ENCODE peak calls at places on chromosomes 3 and 15, in six cellular contexts. N, L, D, C, B and I are unnamed samples.

GRCh38 chr3:134704556-134704955 is 53.7 kb upstream of the KY start:
- DNase-seq in N (no peak), C (no peak), D (no peak), B (no peak), L (no peak), I (no peak)

GRCh38 chr3:5275529-5275928 is 88.0 kb downstream of the EDEM1 start:
- DNase-seq in D (no peak), L (no peak), B (no peak), N (no peak), C (peak; percentile 71), I (no peak)

GRCh38 chr3:16461463-16462245 is 51.8 kb downstream of the RFTN1 start:
- DNase-seq in D (no peak), L (no peak), N (no peak), B (no peak), C (no peak), I (no peak)

GRCh38 chr3:11509175-11510000 is 134.3 kb downstream of the VGLL4 start:
- DNase-seq in C (no peak), N (peak; percentile 55), D (no peak), L (no peak), B (peak; percentile 48), I (no peak)

GRCh38 chr3:85890043-85890555 is 931.3 kb downstream of the CADM2 start:
- DNase-seq in C (no peak), L (no peak), B (no peak), N (no peak), D (no peak), I (no peak)

GRCh38 chr3:9330166-9330703 is 32.6 kb upstream of the THUMPD3 start:
- DNase-seq in L (no peak), D (no peak), B (no peak), C (no peak), N (no peak), I (no peak)

GRCh38 chr3:141074529-141074928 is 23.4 kb downstream of the SPSB4 start:
- DNase-seq in N (no peak), B (no peak), C (no peak), D (no peak), L (no peak), I (no peak)

GRCh38 chr3:164806188-164806587 is 272.1 kb downstream of the SI start:
- DNase-seq in D (no peak), L (peak; percentile 1), C (no peak), B (no peak), N (no peak), I (no peak)

GRCh38 chr3:46628980-46629379 is 16.7 kb downstream of the FAM240A start:
- DNase-seq in N (no peak), D (no peak), B (no peak), L (peak; percentile 34), C (no peak), I (no peak)

DNA sequence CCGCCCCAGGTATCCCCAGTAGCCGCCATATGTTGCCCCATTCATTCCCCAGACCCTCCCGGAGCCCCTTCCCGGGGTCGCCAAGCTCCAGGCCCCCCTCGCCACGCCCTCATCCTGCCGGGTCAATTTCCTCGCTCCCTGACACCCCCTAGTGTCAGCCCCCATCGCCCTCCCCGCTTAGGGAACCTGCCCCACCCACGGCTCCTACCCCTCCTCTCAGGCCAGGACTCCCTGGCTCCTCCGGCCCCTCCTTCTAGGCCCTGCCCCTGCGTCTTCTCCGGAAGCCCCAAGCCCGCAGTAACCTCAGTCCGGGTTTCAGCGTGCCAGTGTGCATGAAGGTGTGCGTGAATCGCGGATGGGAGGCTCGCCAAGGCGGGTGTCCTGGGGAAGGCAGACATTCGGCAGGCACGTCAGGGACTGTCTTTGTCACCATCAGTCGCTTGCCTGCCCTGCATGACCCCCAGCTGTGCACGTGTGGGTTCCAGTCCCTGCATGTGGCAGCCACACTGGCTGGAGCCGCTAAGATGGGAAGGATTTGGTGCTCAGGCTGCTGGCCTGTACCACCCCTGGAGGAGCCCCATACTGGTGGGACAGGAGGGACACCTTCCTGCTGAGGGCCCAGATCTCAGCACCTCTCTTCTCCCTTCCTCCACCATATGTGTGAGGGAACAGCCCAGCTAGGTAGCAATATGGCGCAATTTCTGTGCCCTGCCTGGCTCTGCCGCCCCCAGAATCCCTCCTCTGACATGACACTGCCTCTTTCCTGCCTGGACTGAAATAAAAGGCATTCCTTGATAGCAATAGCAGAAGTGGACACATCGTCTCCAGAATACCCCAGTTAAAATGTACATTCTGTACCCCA is 704 bp downstream of the DISP2 start:
- DNase-seq in L (peak; percentile 56), D (no peak), B (no peak), N (no peak), C (no peak), I (no peak)
- TF ChIP-seq CTCF in L (no peak), D (no peak), B (no peak), N (no peak), C (peak; percentile 1), I (no peak)

DNA sequence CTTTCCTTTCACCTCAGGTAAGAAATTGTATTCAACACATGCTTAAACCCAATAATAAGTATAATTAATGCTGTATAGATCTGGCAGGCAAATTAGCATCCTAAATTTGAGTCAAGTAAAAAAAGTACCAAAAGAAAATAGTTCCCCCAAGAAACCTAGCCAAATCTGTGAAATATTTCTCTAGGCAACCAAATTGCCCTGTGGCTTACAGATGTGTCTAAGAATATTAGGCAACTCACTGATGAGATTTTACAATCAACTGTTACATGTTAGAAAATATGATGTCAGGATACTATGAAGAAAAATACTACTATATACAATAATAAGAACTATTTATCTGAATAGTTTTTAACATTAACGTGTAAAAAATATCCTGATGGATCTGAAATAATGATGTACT is 397.1 kb downstream of the TIGIT start:
- DNase-seq in D (no peak), C (no peak), N (no peak), L (no peak), B (no peak), I (no peak)
- TF ChIP-seq CTCF in D (no peak), C (no peak), N (no peak), L (no peak), B (no peak), I (no peak)

GRCh38 chr15:91912336-91912735 is 58.8 kb downstream of the SLCO3A1 start:
- DNase-seq in D (no peak), N (no peak), C (no peak), L (no peak), B (no peak), I (no peak)
- TF ChIP-seq CTCF in D (no peak), N (no peak), C (no peak), L (no peak), B (no peak), I (no peak)

GRCh38 chr3:36650271-36650671 is 114.1 kb downstream of the DCLK3 start:
- DNase-seq in B (no peak), D (no peak), N (no peak), C (peak; percentile 61), L (no peak), I (no peak)
- TF ChIP-seq CTCF in B (no peak), D (no peak), N (no peak), C (no peak), L (no peak), I (no peak)

GRCh38 chr3:12946661-12947316 is 105.4 kb upstream of the RPL32 start:
- DNase-seq in N (no peak), B (no peak), C (peak; percentile 17), L (no peak), D (no peak), I (no peak)

GRCh38 chr3:12948891-12949711 is 107.7 kb upstream of the RPL32 start:
- DNase-seq in D (no peak), N (no peak), C (peak; percentile 33), L (peak; percentile 59), B (no peak), I (no peak)

GRCh38 chr3:12946134-12946533 is 104.8 kb upstream of the RPL32 start:
- DNase-seq in D (no peak), C (no peak), N (no peak), B (no peak), L (no peak), I (no peak)

GRCh38 chr3:12948371-12948770 is 107.0 kb upstream of the RPL32 start:
- DNase-seq in C (peak; percentile 36), L (no peak), N (no peak), B (no peak), D (no peak), I (no peak)

GRCh38 chr3:12947504-12948369 is 106.4 kb upstream of the RPL32 start:
- DNase-seq in C (peak; percentile 68), B (no peak), N (peak; percentile 43), D (no peak), L (peak; percentile 23), I (no peak)
- TF ChIP-seq CTCF in C (peak; percentile 21), B (no peak), N (no peak), D (no peak), L (peak; percentile 16), I (no peak)

DNA sequence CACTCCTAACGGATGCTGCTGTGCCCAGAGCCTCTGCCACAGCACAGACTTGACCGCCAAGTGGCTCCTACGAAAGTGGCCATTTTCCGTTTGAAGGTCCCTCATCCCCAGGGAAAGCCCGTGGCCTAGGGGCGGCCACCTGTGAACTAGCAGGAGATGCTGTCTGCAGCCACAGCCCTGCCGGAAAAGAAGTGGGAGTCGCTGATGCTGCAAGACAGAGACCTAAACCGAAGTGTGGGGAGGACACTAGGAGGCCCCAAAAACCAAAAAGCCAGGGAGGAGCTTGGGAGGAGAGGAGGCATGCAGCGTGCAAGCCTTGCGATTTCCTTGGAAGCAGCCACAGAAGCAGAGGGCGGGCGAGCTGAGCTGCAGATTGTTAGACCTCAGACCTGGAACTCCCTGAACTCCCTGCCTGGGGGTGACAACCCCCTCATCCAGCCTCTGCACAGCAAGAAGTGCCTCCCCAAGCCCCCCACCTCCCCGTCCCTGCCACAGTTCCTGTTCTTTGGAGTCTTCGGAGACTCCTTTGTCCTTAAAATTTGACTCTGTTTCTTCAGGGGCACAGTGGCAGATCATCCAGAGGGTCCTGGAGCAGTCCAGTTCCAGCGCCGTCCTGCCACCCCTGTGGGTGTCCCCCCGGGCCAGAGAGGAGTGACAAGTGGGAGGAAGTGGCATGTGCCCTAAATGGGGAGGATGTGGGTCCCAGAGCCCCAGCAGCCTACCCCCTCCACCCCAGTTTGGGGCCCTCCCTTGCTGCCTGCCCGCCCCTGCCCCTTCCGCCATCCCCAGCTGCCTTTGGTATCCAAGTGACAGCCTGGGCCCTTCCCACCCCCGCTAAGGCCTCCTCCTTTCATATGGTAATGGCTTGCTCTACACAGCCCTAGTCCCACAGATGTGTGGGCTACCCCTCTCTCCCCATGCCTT is 43.7 kb downstream of the KLHL25 start:
- DNase-seq in N (no peak), D (no peak), L (peak; percentile 89), B (peak; percentile 77), C (no peak), I (peak; percentile 22)
- TF ChIP-seq CTCF in N (no peak), D (no peak), L (no peak), B (no peak), C (no peak), I (no peak)

GRCh38 chr3:130748520-130748919 is 1.9 kb upstream of the PIK3R4 start:
- DNase-seq in L (peak; percentile 9), N (no peak), D (no peak), C (no peak), B (no peak), I (no peak)
- TF ChIP-seq CTCF in L (no peak), N (no peak), D (no peak), C (no peak), B (no peak), I (no peak)